ENCODE peak calls at places on chromosome 14, in ten cellular contexts. One of them, this sample, is unnamed.

GRCh38 chr14:44981198-44981597 is 19.2 kb downstream of the TOGARAM1 start:
- DNase-seq in AG04449: no peak
- DNase-seq in HFFc6: no peak
- DNase-seq in mesothelial cell of epicardium: no peak
- DNase-seq in astrocyte of the spinal cord: no peak
- DNase-seq in PC-9: no peak
- DNase-seq in GM10248: no peak
- DNase-seq in CD8-positive, alpha-beta T cell: no peak
- DNase-seq in endothelial cell: no peak
- DNase-seq in AG09309: no peak
- DNase-seq in this sample: no peak

GRCh38 chr14:75342762-75343599 is 64.4 kb downstream of the FOS start:
- DNase-seq in AG04449: no peak
- DNase-seq in HFFc6: no peak
- DNase-seq in mesothelial cell of epicardium: no peak
- DNase-seq in astrocyte of the spinal cord: no peak
- DNase-seq in PC-9: no peak
- DNase-seq in GM10248: peak
- DNase-seq in CD8-positive, alpha-beta T cell: no peak
- DNase-seq in endothelial cell: no peak
- DNase-seq in AG09309: no peak
- DNase-seq in this sample: no peak

GRCh38 chr14:61564623-61565091 is 130.7 kb upstream of the HIF1A start:
- DNase-seq in AG04449: peak
- DNase-seq in HFFc6: peak
- DNase-seq in mesothelial cell of epicardium: no peak
- DNase-seq in astrocyte of the spinal cord: peak
- DNase-seq in PC-9: peak
- DNase-seq in GM10248: no peak
- DNase-seq in CD8-positive, alpha-beta T cell: no peak
- DNase-seq in endothelial cell: no peak
- DNase-seq in AG09309: peak
- DNase-seq in this sample: peak

GRCh38 chr14:31934767-31935266 is 142.3 kb upstream of the ARHGAP5 start:
- DNase-seq in AG04449: no peak
- DNase-seq in HFFc6: peak
- DNase-seq in mesothelial cell of epicardium: no peak
- DNase-seq in astrocyte of the spinal cord: peak
- DNase-seq in PC-9: no peak
- DNase-seq in GM10248: no peak
- DNase-seq in CD8-positive, alpha-beta T cell: no peak
- DNase-seq in endothelial cell: peak
- DNase-seq in AG09309: no peak
- DNase-seq in this sample: no peak

GRCh38 chr14:91294153-91294552 is 49.6 kb upstream of the GPR68 start:
- DNase-seq in AG04449: no peak
- DNase-seq in HFFc6: no peak
- DNase-seq in mesothelial cell of epicardium: no peak
- DNase-seq in astrocyte of the spinal cord: no peak
- DNase-seq in PC-9: no peak
- DNase-seq in GM10248: no peak
- DNase-seq in CD8-positive, alpha-beta T cell: no peak
- DNase-seq in endothelial cell: no peak
- DNase-seq in AG09309: no peak
- DNase-seq in this sample: no peak

GRCh38 chr14:76495983-76496382 is 120.0 kb downstream of the ESRRB start:
- DNase-seq in AG04449: no peak
- DNase-seq in HFFc6: no peak
- DNase-seq in mesothelial cell of epicardium: no peak
- DNase-seq in astrocyte of the spinal cord: no peak
- DNase-seq in PC-9: no peak
- DNase-seq in GM10248: no peak
- DNase-seq in CD8-positive, alpha-beta T cell: no peak
- DNase-seq in endothelial cell: no peak
- DNase-seq in AG09309: no peak
- DNase-seq in this sample: no peak

GRCh38 chr14:41817626-41818025 is 210.9 kb downstream of the LRFN5 start:
- DNase-seq in AG04449: no peak
- DNase-seq in HFFc6: no peak
- DNase-seq in mesothelial cell of epicardium: no peak
- DNase-seq in astrocyte of the spinal cord: peak
- DNase-seq in PC-9: no peak
- DNase-seq in GM10248: no peak
- DNase-seq in CD8-positive, alpha-beta T cell: no peak
- DNase-seq in endothelial cell: no peak
- DNase-seq in AG09309: no peak
- DNase-seq in this sample: no peak

GRCh38 chr14:97381309-97381708 is 584.1 kb downstream of the VRK1 start:
- DNase-seq in AG04449: no peak
- DNase-seq in HFFc6: no peak
- DNase-seq in mesothelial cell of epicardium: no peak
- DNase-seq in astrocyte of the spinal cord: no peak
- DNase-seq in PC-9: no peak
- DNase-seq in GM10248: no peak
- DNase-seq in CD8-positive, alpha-beta T cell: no peak
- DNase-seq in endothelial cell: no peak
- DNase-seq in AG09309: no peak
- DNase-seq in this sample: no peak

GRCh38 chr14:39467889-39468524 is 35.8 kb upstream of the FBXO33 start:
- DNase-seq in AG04449: no peak
- DNase-seq in HFFc6: peak
- DNase-seq in mesothelial cell of epicardium: no peak
- DNase-seq in astrocyte of the spinal cord: peak
- DNase-seq in PC-9: peak
- DNase-seq in GM10248: no peak
- DNase-seq in CD8-positive, alpha-beta T cell: no peak
- DNase-seq in endothelial cell: peak
- DNase-seq in AG09309: peak
- DNase-seq in this sample: no peak

GRCh38 chr14:100592972-100593371 is 5.8 kb upstream of the BEGAIN start:
- DNase-seq in AG04449: no peak
- DNase-seq in HFFc6: no peak
- DNase-seq in mesothelial cell of epicardium: no peak
- DNase-seq in astrocyte of the spinal cord: no peak
- DNase-seq in PC-9: no peak
- DNase-seq in GM10248: no peak
- DNase-seq in CD8-positive, alpha-beta T cell: no peak
- DNase-seq in endothelial cell: no peak
- DNase-seq in AG09309: no peak
- DNase-seq in this sample: no peak

GRCh38 chr14:50064993-50065392 is 51.4 kb downstream of the VCPKMT start:
- DNase-seq in AG04449: no peak
- DNase-seq in HFFc6: no peak
- DNase-seq in mesothelial cell of epicardium: no peak
- DNase-seq in astrocyte of the spinal cord: peak
- DNase-seq in PC-9: no peak
- DNase-seq in GM10248: peak
- DNase-seq in CD8-positive, alpha-beta T cell: no peak
- DNase-seq in endothelial cell: no peak
- DNase-seq in AG09309: no peak
- DNase-seq in this sample: no peak

GRCh38 chr14:31703056-31703455 is 141.9 kb downstream of the NUBPL start:
- DNase-seq in AG04449: no peak
- DNase-seq in HFFc6: no peak
- DNase-seq in mesothelial cell of epicardium: no peak
- DNase-seq in astrocyte of the spinal cord: no peak
- DNase-seq in PC-9: no peak
- DNase-seq in GM10248: no peak
- DNase-seq in CD8-positive, alpha-beta T cell: no peak
- DNase-seq in endothelial cell: no peak
- DNase-seq in AG09309: no peak
- DNase-seq in this sample: no peak

DNA sequence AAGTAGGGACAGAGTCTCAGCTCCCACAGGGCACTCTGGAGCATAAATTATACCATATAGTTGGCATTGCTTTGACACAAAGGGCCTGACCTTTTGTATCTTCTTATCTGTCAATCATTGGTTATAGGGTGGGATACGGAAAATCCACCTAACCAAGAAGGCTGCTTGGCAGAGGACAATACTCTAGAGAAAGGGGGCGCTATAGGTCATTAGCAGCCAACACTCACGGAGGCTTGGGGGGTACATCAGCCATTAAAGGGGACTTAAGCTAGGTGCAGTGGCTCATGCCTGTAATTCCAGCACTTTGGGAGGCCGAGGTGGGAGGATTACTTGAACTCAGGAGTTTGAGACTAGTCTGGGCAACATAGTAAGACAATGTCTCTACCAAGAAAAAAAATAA is 22.9 kb downstream of the SPTSSA start:
- DNase-seq in AG04449: no peak
- DNase-seq in HFFc6: no peak
- DNase-seq in mesothelial cell of epicardium: no peak
- DNase-seq in astrocyte of the spinal cord: no peak
- DNase-seq in PC-9: no peak
- DNase-seq in GM10248: no peak
- DNase-seq in CD8-positive, alpha-beta T cell: no peak
- DNase-seq in endothelial cell: no peak
- DNase-seq in AG09309: no peak
- DNase-seq in this sample: no peak
- TF ChIP-seq CTCF in AG04449: no peak
- TF ChIP-seq CTCF in HFFc6: peak
- TF ChIP-seq CTCF in mesothelial cell of epicardium: no peak
- TF ChIP-seq CTCF in astrocyte of the spinal cord: no peak
- TF ChIP-seq CTCF in PC-9: no peak
- TF ChIP-seq CTCF in GM10248: no peak
- TF ChIP-seq CTCF in CD8-positive, alpha-beta T cell: no peak
- TF ChIP-seq CTCF in endothelial cell: no peak
- TF ChIP-seq CTCF in AG09309: no peak
- TF ChIP-seq CTCF in this sample: no peak

DNA sequence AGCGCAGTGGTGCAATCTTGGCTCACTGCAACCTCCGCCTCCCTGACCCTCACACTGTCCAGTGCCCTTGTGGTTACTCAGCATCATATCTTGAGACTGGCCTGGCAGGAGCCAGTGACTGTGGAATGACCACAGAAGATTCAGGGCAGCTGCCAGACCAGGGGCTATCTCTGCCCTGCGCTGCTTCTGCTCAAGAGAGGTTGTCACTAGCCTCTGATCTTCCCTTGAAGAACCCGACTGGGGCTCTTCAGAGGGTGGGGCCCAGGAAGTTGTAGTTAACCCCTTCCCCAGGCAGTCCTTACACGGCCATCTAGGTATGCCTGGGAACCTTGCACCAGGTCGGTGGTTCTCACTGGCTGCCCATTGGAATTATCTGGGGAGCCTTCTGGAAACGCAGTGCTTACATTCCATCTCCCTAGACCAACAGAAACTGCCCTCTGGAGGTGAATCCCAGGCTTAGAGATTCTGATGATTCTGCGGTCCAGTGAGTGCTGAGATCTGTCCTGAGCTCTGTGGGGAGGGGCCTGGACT is 41.4 kb downstream of the PLEKHG3 start:
- DNase-seq in AG04449: no peak
- DNase-seq in HFFc6: peak
- DNase-seq in mesothelial cell of epicardium: no peak
- DNase-seq in astrocyte of the spinal cord: peak
- DNase-seq in PC-9: no peak
- DNase-seq in GM10248: no peak
- DNase-seq in CD8-positive, alpha-beta T cell: no peak
- DNase-seq in endothelial cell: no peak
- DNase-seq in AG09309: no peak
- DNase-seq in this sample: no peak
- TF ChIP-seq CTCF in AG04449: peak
- TF ChIP-seq CTCF in HFFc6: no peak
- TF ChIP-seq CTCF in mesothelial cell of epicardium: no peak
- TF ChIP-seq CTCF in astrocyte of the spinal cord: peak
- TF ChIP-seq CTCF in PC-9: no peak
- TF ChIP-seq CTCF in GM10248: no peak
- TF ChIP-seq CTCF in CD8-positive, alpha-beta T cell: no peak
- TF ChIP-seq CTCF in endothelial cell: no peak
- TF ChIP-seq CTCF in AG09309: no peak
- TF ChIP-seq CTCF in this sample: peak

GRCh38 chr14:105178868-105179140 is 2.3 kb downstream of the NUDT14 start:
- DNase-seq in AG04449: no peak
- DNase-seq in HFFc6: no peak
- DNase-seq in mesothelial cell of epicardium: no peak
- DNase-seq in astrocyte of the spinal cord: no peak
- DNase-seq in PC-9: no peak
- DNase-seq in GM10248: no peak
- DNase-seq in CD8-positive, alpha-beta T cell: no peak
- DNase-seq in endothelial cell: no peak
- DNase-seq in AG09309: no peak
- DNase-seq in this sample: no peak

GRCh38 chr14:105179191-105179590 is 1.9 kb downstream of the NUDT14 start:
- DNase-seq in AG04449: no peak
- DNase-seq in HFFc6: no peak
- DNase-seq in mesothelial cell of epicardium: no peak
- DNase-seq in astrocyte of the spinal cord: no peak
- DNase-seq in PC-9: no peak
- DNase-seq in GM10248: no peak
- DNase-seq in CD8-positive, alpha-beta T cell: no peak
- DNase-seq in endothelial cell: no peak
- DNase-seq in AG09309: no peak
- DNase-seq in this sample: no peak

GRCh38 chr14:105181542-105182295 is 607 bp upstream of the NUDT14 start:
- DNase-seq in AG04449: no peak
- DNase-seq in HFFc6: no peak
- DNase-seq in mesothelial cell of epicardium: no peak
- DNase-seq in astrocyte of the spinal cord: no peak
- DNase-seq in PC-9: no peak
- DNase-seq in GM10248: no peak
- DNase-seq in CD8-positive, alpha-beta T cell: no peak
- DNase-seq in endothelial cell: no peak
- DNase-seq in AG09309: no peak
- DNase-seq in this sample: no peak

GRCh38 chr14:105182296-105183020 is 1.3 kb upstream of the NUDT14 start:
- DNase-seq in AG04449: no peak
- DNase-seq in HFFc6: no peak
- DNase-seq in mesothelial cell of epicardium: no peak
- DNase-seq in astrocyte of the spinal cord: no peak
- DNase-seq in PC-9: no peak
- DNase-seq in GM10248: no peak
- DNase-seq in CD8-positive, alpha-beta T cell: no peak
- DNase-seq in endothelial cell: no peak
- DNase-seq in AG09309: no peak
- DNase-seq in this sample: no peak

GRCh38 chr14:105180598-105181528 is at the start of gene NUDT14:
- DNase-seq in AG04449: no peak
- DNase-seq in HFFc6: peak
- DNase-seq in mesothelial cell of epicardium: peak
- DNase-seq in astrocyte of the spinal cord: no peak
- DNase-seq in PC-9: peak
- DNase-seq in GM10248: peak
- DNase-seq in CD8-positive, alpha-beta T cell: peak
- DNase-seq in endothelial cell: peak
- DNase-seq in AG09309: no peak
- DNase-seq in this sample: no peak
- TF ChIP-seq CTCF in AG04449: no peak
- TF ChIP-seq CTCF in HFFc6: no peak
- TF ChIP-seq CTCF in mesothelial cell of epicardium: no peak
- TF ChIP-seq CTCF in astrocyte of the spinal cord: no peak
- TF ChIP-seq CTCF in PC-9: no peak
- TF ChIP-seq CTCF in GM10248: no peak
- TF ChIP-seq CTCF in CD8-positive, alpha-beta T cell: no peak
- TF ChIP-seq CTCF in endothelial cell: no peak
- TF ChIP-seq CTCF in AG09309: no peak
- TF ChIP-seq CTCF in this sample: no peak

DNA sequence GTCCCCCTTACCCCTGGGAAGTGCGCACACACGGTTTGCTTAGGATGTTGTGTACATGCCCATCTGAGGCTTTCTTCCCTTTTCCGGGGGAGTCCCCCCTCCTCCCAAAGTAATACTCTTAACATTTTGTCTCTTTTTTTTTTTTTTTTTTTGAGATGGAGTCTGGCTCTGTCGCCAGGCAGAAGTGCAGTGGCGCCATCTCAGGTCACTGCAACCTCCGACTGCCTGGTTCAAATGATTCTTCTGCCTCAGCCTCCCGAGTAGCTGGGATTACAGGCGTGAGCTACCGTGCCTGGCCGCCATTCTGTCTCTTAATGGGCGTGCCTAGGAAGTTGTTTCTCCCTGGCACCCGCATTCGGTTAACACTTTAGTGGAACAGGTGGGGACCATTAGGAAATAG is 4.5 kb upstream of the GMFB start:
- DNase-seq in AG04449: no peak
- DNase-seq in HFFc6: no peak
- DNase-seq in mesothelial cell of epicardium: no peak
- DNase-seq in astrocyte of the spinal cord: no peak
- DNase-seq in PC-9: no peak
- DNase-seq in GM10248: no peak
- DNase-seq in CD8-positive, alpha-beta T cell: no peak
- DNase-seq in endothelial cell: peak
- DNase-seq in AG09309: no peak
- DNase-seq in this sample: no peak
- TF ChIP-seq CTCF in AG04449: no peak
- TF ChIP-seq CTCF in HFFc6: peak
- TF ChIP-seq CTCF in mesothelial cell of epicardium: no peak
- TF ChIP-seq CTCF in astrocyte of the spinal cord: no peak
- TF ChIP-seq CTCF in PC-9: no peak
- TF ChIP-seq CTCF in GM10248: no peak
- TF ChIP-seq CTCF in CD8-positive, alpha-beta T cell: no peak
- TF ChIP-seq CTCF in endothelial cell: no peak
- TF ChIP-seq CTCF in AG09309: no peak
- TF ChIP-seq CTCF in this sample: no peak

This sample was measured in AG09319.